ENCODE peak calls at places on chromosomes 12 and 14, in four cellular contexts. L is mammary epithelial cell, O is GM23338, U is WTC11. E is an unnamed sample.

GRCh38 chr12:75831413-75831812 is 200.2 kb downstream of the PHLDA1 start:
- DNase-seq in L (no peak), O (no peak), U (no peak), E (no peak)

GRCh38 chr12:80593766-80594165 is 113.7 kb upstream of the MYF6 start:
- DNase-seq in L (peak; percentile 2), O (peak; percentile 8), U (no peak), E (no peak)

GRCh38 chr12:27672654-27673053 is 23.6 kb upstream of the REP15 start:
- DNase-seq in L (no peak), O (no peak), U (no peak), E (no peak)

GRCh38 chr14:92515510-92516343 is 2.1 kb downstream of the RIN3 start:
- DNase-seq in L (no peak), O (no peak), U (no peak), E (no peak)

GRCh38 chr12:13538136-13538535 is 341.6 kb downstream of the EMP1 start:
- DNase-seq in L (no peak), O (no peak), U (no peak), E (no peak)

GRCh38 chr12:128387811-128388422 is 120.9 kb downstream of the TMEM132C start:
- DNase-seq in L (no peak), O (peak; percentile 1), U (no peak), E (no peak)

GRCh38 chr12:123237646-123238329 is 4.6 kb downstream of the MTRFR start:
- DNase-seq in L (peak; percentile 72), O (peak; percentile 79), U (peak; percentile 63), E (no peak)

GRCh38 chr14:69045857-69046351 is 66.8 kb upstream of the ACTN1 start:
- DNase-seq in L (no peak), O (peak; percentile 25), U (no peak), E (no peak)

GRCh38 chr12:124641591-124641990 is 74.2 kb upstream of the NCOR2 start:
- DNase-seq in L (no peak), O (no peak), U (no peak), E (no peak)

GRCh38 chr14:49892301-49892635 is 614 bp upstream of the ARF6 start:
- DNase-seq in L (peak; percentile 70), O (peak; percentile 60), U (no peak), E (no peak)

GRCh38 chr12:12039897-12040296 is 30.8 kb upstream of the BCL2L14 start:
- DNase-seq in L (no peak), O (no peak), U (no peak), E (no peak)

GRCh38 chr12:119375170-119375569 is 40.6 kb downstream of the CCDC60 start:
- DNase-seq in L (no peak), O (no peak), U (no peak), E (no peak)

GRCh38 chr14:68809524-68809923 is 16.7 kb upstream of the ZFP36L1 start:
- DNase-seq in L (no peak), O (no peak), U (no peak), E (no peak)

GRCh38 chr12:67666605-67667004 is 18.1 kb downstream of the DYRK2 start:
- DNase-seq in L (no peak), O (no peak), U (no peak), E (no peak)
- TF ChIP-seq CTCF in L (no peak), O (no peak), U (no peak), E (no peak)

GRCh38 chr12:21001778-21002177 is 129.2 kb upstream of the SLCO1B1 start:
- DNase-seq in L (no peak), O (peak; percentile 34), U (peak; percentile 16), E (no peak)
- TF ChIP-seq CTCF in L (no peak), O (peak; percentile 27), U (no peak), E (no peak)

GRCh38 chr14:64476438-64476837 is 11.1 kb downstream of the AKAP5 start:
- DNase-seq in L (no peak), O (no peak), U (no peak), E (no peak)

GRCh38 chr14:64474698-64475097 is 9.4 kb downstream of the AKAP5 start:
- DNase-seq in L (no peak), O (no peak), U (no peak), E (no peak)

GRCh38 chr14:64474041-64474440 is 8.7 kb downstream of the AKAP5 start:
- DNase-seq in L (no peak), O (no peak), U (no peak), E (no peak)

GRCh38 chr14:64475585-64476273 is 10.4 kb downstream of the AKAP5 start:
- DNase-seq in L (no peak), O (no peak), U (no peak), E (no peak)

GRCh38 chr14:64478634-64479250 is 13.4 kb downstream of the AKAP5 start:
- DNase-seq in L (peak; percentile 3), O (no peak), U (no peak), E (no peak)
- TF ChIP-seq CTCF in L (peak; percentile 34), O (no peak), U (no peak), E (peak; percentile 87)

GRCh38 chr14:51805541-51805940 is 54.9 kb upstream of the GNG2 start:
- DNase-seq in L (no peak), O (peak; percentile 28), U (no peak), E (no peak)
- TF ChIP-seq CTCF in L (no peak), O (peak; percentile 48), U (no peak), E (peak; percentile 31)

GRCh38 chr12:7081037-7081436 is 11.2 kb downstream of the C1R start:
- DNase-seq in L (no peak), O (no peak), U (no peak), E (no peak)
- TF ChIP-seq CTCF in L (no peak), O (no peak), U (no peak), E (no peak)

E was measured in chondrocyte.